ENCODE peak calls at places on chromosomes 11 and 22, in nine cellular contexts. R, J, M, T, H, K, N, P and Z are unnamed samples.

GRCh38 chr22:21623402-21623970 is 6.3 kb downstream of the YDJC start:
- DNase-seq in R (no peak), J (no peak), M (no peak), T (no peak), H (no peak), K (no peak), N (no peak), P (no peak), Z (no peak)

GRCh38 chr11:118625976-118626375 is 18.6 kb downstream of the PHLDB1 start:
- DNase-seq in R (no peak), J (no peak), M (no peak), T (no peak), H (no peak), K (no peak), N (no peak), P (no peak), Z (no peak)

GRCh38 chr11:128552783-128553661 is 34.3 kb downstream of the ETS1 start:
- DNase-seq in R (no peak), J (no peak), M (peak), T (no peak), H (no peak), K (no peak), N (no peak), P (no peak), Z (no peak)

GRCh38 chr11:64878223-64878493 is 263 bp downstream of the EHD1 start:
- DNase-seq in R (no peak), J (peak), M (no peak), T (no peak), H (no peak), K (no peak), N (no peak), P (no peak), Z (no peak)

GRCh38 chr22:24088796-24089195 is 77.7 kb downstream of the CABIN1 start:
- DNase-seq in R (no peak), J (no peak), M (no peak), T (no peak), H (no peak), K (no peak), N (no peak), P (no peak), Z (no peak)

GRCh38 chr11:27242591-27242990 is 120.4 kb downstream of the CCDC34 start:
- DNase-seq in R (no peak), J (no peak), M (no peak), T (no peak), H (no peak), K (no peak), N (no peak), P (no peak), Z (no peak)

GRCh38 chr11:76599041-76600013 is 71.2 kb downstream of the LRRC32 start:
- DNase-seq in R (no peak), J (no peak), M (no peak), T (peak), H (no peak), K (no peak), N (no peak), P (no peak), Z (no peak)

GRCh38 chr11:128905345-128906184 is 14.4 kb downstream of the KCNJ5 start:
- DNase-seq in R (no peak), J (peak), M (peak), T (no peak), H (peak), K (peak), N (no peak), P (peak), Z (no peak)

GRCh38 chr22:40193429-40194421 is 16.0 kb downstream of the TNRC6B start:
- DNase-seq in R (no peak), J (no peak), M (peak), T (peak), H (no peak), K (no peak), N (no peak), P (no peak), Z (no peak)

GRCh38 chr11:3177931-3178330 is 12.8 kb upstream of the OSBPL5 start:
- DNase-seq in R (no peak), J (no peak), M (peak), T (no peak), H (no peak), K (no peak), N (no peak), P (no peak), Z (no peak)

GRCh38 chr11:63672934-63673539 is 1.9 kb upstream of the ATL3 start:
- DNase-seq in R (no peak), J (no peak), M (no peak), T (no peak), H (peak), K (no peak), N (no peak), P (no peak), Z (no peak)

DNA sequence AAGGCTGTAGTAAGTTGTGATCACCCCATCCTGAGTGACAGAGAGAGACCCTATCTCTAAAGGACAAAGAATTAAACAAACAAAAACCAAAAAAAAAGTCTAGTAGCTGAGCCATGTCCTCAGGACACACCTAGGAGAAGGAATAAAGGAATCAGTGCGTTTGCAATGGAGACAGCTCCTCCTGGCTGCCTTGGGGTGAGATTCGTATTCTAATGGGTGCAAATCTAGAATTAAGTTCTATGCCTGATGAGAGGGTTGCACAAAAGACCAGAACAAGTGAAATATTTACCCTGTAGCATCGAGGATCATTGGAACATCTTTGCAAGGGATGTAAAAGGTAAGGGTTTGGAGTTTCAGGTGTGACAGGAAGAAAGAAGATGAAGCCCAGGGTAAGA is 70.3 kb upstream of the BMAL1 start:
- DNase-seq in R (no peak), J (no peak), M (peak), T (no peak), H (no peak), K (no peak), N (no peak), P (no peak), Z (no peak)
- TF ChIP-seq CTCF in R (no peak), J (no peak), M (no peak), T (no peak), H (peak), K (no peak), N (no peak), P (peak), Z (no peak)

DNA sequence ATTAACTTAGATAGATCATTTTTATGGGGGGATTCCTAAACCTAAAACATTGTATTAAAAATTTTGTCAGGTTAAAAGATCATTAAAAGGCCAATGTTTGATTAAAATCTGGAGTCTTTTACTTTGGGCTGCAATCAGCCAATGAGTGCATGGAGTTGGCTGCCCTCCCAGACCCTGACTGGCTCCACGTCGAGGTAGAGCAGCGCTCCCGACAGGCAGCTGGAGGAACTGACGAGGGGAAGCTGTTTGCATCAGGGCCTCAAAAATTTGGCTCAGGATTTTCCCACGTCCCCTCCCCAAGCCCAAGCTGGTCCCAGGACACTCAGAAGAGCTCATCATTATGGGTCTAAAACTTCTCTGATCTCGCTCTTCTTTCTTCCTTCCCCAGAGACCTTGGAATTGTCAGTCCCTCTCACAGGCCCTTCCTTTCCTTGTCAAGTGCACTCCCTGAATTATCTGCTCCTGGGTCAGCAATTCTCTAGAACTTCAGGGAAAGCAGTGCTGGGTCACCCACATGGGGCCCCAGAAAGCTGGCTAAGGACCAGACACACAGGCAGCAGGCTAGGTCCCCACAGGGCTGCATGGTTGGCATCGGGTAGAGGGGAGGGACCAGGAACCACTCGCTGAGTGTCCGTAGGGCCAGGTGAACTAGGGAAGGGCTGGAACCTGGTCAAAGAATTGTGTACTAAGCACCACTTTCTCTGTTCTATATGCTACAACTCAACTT is 119.6 kb upstream of the IGLL5 start:
- DNase-seq in R (no peak), J (no peak), M (peak), T (no peak), H (no peak), K (no peak), N (no peak), P (no peak), Z (peak)
- TF ChIP-seq CTCF in R (no peak), J (no peak), M (no peak), T (no peak), H (no peak), K (no peak), N (no peak), P (peak), Z (no peak)

GRCh38 chr11:5611627-5612026 is 13.2 kb upstream of the TRIM34 start:
- DNase-seq in R (no peak), J (no peak), M (no peak), T (no peak), H (no peak), K (no peak), N (no peak), P (no peak), Z (no peak)
- TF ChIP-seq CTCF in R (no peak), J (no peak), M (no peak), T (no peak), H (no peak), K (no peak), N (no peak), P (no peak), Z (no peak)

DNA sequence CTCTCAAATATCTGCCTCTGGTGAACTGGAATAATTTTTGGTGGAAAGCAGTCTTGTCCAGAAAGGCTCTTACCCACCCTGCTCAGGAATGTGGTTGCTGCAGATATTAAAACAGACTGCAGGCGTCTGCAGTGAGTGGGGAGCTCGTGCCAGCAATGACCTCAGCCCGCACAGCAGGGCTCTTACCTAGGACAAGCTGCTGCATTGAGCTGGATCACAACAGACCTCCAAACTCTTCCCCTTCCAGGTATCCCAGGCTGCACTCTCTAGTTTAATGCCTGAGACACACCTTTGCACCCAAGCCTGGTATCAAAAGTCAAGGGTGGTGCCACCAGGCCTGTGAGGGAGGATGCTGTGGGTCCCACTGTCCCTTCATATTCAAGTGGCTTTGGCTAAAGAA is 69.7 kb upstream of the CDON start:
- DNase-seq in R (peak), J (peak), M (peak), T (no peak), H (peak), K (peak), N (no peak), P (no peak), Z (no peak)
- TF ChIP-seq CTCF in R (no peak), J (no peak), M (no peak), T (no peak), H (no peak), K (no peak), N (no peak), P (peak), Z (no peak)

GRCh38 chr11:130861902-130862552 is 54.3 kb downstream of the SNX19 start:
- DNase-seq in R (peak), J (peak), M (peak), T (peak), H (peak), K (peak), N (peak), P (peak), Z (peak)
- TF ChIP-seq CTCF in R (peak), J (peak), M (peak), T (peak), H (peak), K (peak), N (peak), P (peak), Z (peak)

GRCh38 chr11:125258626-125259025 is 94.1 kb downstream of the PKNOX2 start:
- DNase-seq in R (no peak), J (no peak), M (no peak), T (no peak), H (peak), K (no peak), N (no peak), P (no peak), Z (no peak)
- TF ChIP-seq CTCF in R (no peak), J (no peak), M (no peak), T (no peak), H (no peak), K (no peak), N (no peak), P (no peak), Z (no peak)

GRCh38 chr22:30178180-30179126 is 68.1 kb downstream of the LIF start:
- DNase-seq in R (no peak), J (no peak), M (peak), T (no peak), H (no peak), K (no peak), N (no peak), P (no peak), Z (no peak)
- TF ChIP-seq CTCF in R (no peak), J (no peak), M (no peak), T (no peak), H (no peak), K (no peak), N (no peak), P (peak), Z (no peak)

DNA sequence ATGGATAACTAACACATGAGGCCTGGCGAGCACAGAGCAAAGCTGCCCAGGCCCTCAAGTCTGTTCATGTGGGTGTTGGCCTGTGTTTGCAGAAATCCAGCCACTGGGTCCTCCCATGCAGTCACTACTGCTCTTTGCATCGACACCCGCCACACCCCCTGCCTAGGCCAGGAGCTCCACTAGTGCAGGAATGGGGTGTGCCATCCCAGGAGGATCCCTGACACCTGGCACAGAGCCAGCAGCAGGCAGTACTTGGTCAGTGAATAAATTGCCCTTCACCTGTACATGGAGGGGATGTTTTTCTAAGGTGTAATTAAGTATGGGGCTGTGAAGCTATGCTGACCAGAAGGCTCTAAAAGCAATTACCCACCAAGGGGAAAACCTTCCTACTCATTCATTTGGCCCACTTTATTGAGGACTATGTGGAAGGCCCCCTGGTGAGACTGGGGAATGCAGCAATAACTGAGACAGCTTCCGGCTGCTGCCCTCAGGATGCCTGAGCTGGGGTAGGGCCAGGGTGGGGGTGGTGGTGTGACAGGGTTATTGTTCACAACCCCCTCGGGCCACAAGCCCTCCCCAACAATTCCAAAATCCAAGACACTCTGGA is 160.8 kb downstream of the CRYBB2 start:
- DNase-seq in R (no peak), J (no peak), M (no peak), T (no peak), H (no peak), K (no peak), N (no peak), P (no peak), Z (no peak)
- TF ChIP-seq CTCF in R (no peak), J (no peak), M (no peak), T (no peak), H (no peak), K (no peak), N (no peak), P (no peak), Z (no peak)

GRCh38 chr11:10352911-10353550 is 48.2 kb downstream of the ADM start:
- DNase-seq in R (no peak), J (no peak), M (no peak), T (no peak), H (no peak), K (no peak), N (no peak), P (no peak), Z (no peak)
- TF ChIP-seq CTCF in R (no peak), J (no peak), M (no peak), T (no peak), H (no peak), K (no peak), N (no peak), P (no peak), Z (no peak)